ENCODE peak calls at places on chromosome 5, in seven cellular contexts. S is A549, C is IMR-90, O is K562, L is tibial nerve, W is stomach, A is right lobe of liver. H is an unnamed sample.

GRCh38 chr5:76874088-76874581 is 24.3 kb downstream of the S100Z start:
- DNase-seq in S (no peak), C (no peak), O (peak), L (no peak), W (no peak), A (no peak), H (no peak)

GRCh38 chr5:54774281-54775171 is 210.9 kb downstream of the ESM1 start:
- DNase-seq in S (no peak), C (no peak), O (peak), L (peak), W (peak), A (no peak), H (peak)

GRCh38 chr5:73691301-73691700 is 65.3 kb downstream of the ARHGEF28 start:
- DNase-seq in S (no peak), C (peak), O (no peak), L (no peak), W (no peak), A (no peak), H (no peak)

GRCh38 chr5:3639175-3639574 is 43.5 kb downstream of the IRX1 start:
- DNase-seq in S (no peak), C (no peak), O (no peak), L (no peak), W (no peak), A (no peak), H (no peak)

GRCh38 chr5:91469517-91470165 is 86.5 kb upstream of the ARRDC3 start:
- DNase-seq in S (no peak), C (no peak), O (peak), L (peak), W (no peak), A (no peak), H (no peak)

GRCh38 chr5:7976411-7977190 is 107.7 kb downstream of the MTRR start:
- DNase-seq in S (no peak), C (peak), O (no peak), L (no peak), W (no peak), A (no peak), H (no peak)

GRCh38 chr5:93431255-93431654 is 149.8 kb downstream of the NR2F1-AS1 start:
- DNase-seq in S (no peak), C (peak), O (no peak), L (no peak), W (no peak), A (no peak), H (no peak)

GRCh38 chr5:97547999-97548797 is 365.2 kb upstream of the RIOK2 start:
- DNase-seq in S (no peak), C (no peak), O (no peak), L (no peak), W (no peak), A (no peak), H (no peak)

GRCh38 chr5:37717613-37718431 is 122.0 kb downstream of the GDNF start:
- DNase-seq in S (peak), C (peak), O (peak), L (no peak), W (peak), A (no peak), H (no peak)

GRCh38 chr5:96857924-96858323 is 18.4 kb upstream of the ERAP2 start:
- DNase-seq in S (no peak), C (no peak), O (no peak), L (no peak), W (no peak), A (no peak), H (no peak)

GRCh38 chr5:169300468-169301385 is at the start of gene SLIT3:
- DNase-seq in S (peak), C (peak), O (no peak), L (peak), W (peak), A (no peak), H (no peak)

GRCh38 chr5:52491071-52491828 is 296.5 kb upstream of the ITGA1 start:
- DNase-seq in S (no peak), C (no peak), O (no peak), L (no peak), W (no peak), A (no peak), H (no peak)

GRCh38 chr5:5419291-5420210 is 2.9 kb upstream of the ICE1 start:
- DNase-seq in S (peak), C (peak), O (peak), L (no peak), W (no peak), A (no peak), H (peak)

GRCh38 chr5:29614202-29614601 is 1579.3 kb upstream of the CDH6 start:
- DNase-seq in S (no peak), C (no peak), O (no peak), L (no peak), W (no peak), A (no peak), H (no peak)

GRCh38 chr5:170484847-170485605 is 18.8 kb upstream of the KCNIP1 start:
- DNase-seq in S (no peak), C (no peak), O (no peak), L (no peak), W (no peak), A (no peak), H (no peak)

GRCh38 chr5:151924564-151925395 is at the start of gene GLRA1:
- DNase-seq in S (peak), C (peak), O (peak), L (peak), W (peak), A (peak), H (peak)

GRCh38 chr5:168844566-168845296 is 265.6 kb upstream of the PANK3 start:
- DNase-seq in S (no peak), C (no peak), O (no peak), L (no peak), W (no peak), A (no peak), H (no peak)

GRCh38 chr5:172659909-172660628 is 19.0 kb downstream of the NEURL1B start:
- DNase-seq in S (peak), C (peak), O (no peak), L (peak), W (peak), A (peak), H (no peak)

GRCh38 chr5:89597878-89598277 is 714.9 kb upstream of the MEF2C start:
- DNase-seq in S (no peak), C (no peak), O (no peak), L (no peak), W (no peak), A (no peak), H (no peak)

GRCh38 chr5:32710335-32710858 is 724 bp upstream of the NPR3 start:
- DNase-seq in S (peak), C (no peak), O (no peak), L (no peak), W (no peak), A (peak), H (peak)

GRCh38 chr5:113749334-113749733 is 235.8 kb downstream of the YTHDC2 start:
- DNase-seq in S (no peak), C (no peak), O (no peak), L (no peak), W (no peak), A (no peak), H (no peak)

GRCh38 chr5:114192108-114192507 is 169.8 kb upstream of the KCNN2 start:
- DNase-seq in S (no peak), C (peak), O (no peak), L (no peak), W (no peak), A (no peak), H (no peak)

GRCh38 chr5:52989781-52990530 is 804 bp downstream of the ITGA2 start:
- DNase-seq in S (no peak), C (peak), O (no peak), L (peak), W (peak), A (peak), H (no peak)

GRCh38 chr5:50888754-50889153 is 222.3 kb downstream of the PARP8 start:
- DNase-seq in S (no peak), C (no peak), O (no peak), L (no peak), W (no peak), A (no peak), H (no peak)

GRCh38 chr5:167577616-167578015 is 713.8 kb upstream of the WWC1 start:
- DNase-seq in S (no peak), C (no peak), O (no peak), L (no peak), W (no peak), A (no peak), H (no peak)

GRCh38 chr5:40073927-40074326 is 605.8 kb upstream of the PTGER4 start:
- DNase-seq in S (no peak), C (no peak), O (no peak), L (no peak), W (no peak), A (no peak), H (no peak)

GRCh38 chr5:68114641-68115040 is 100.9 kb upstream of the PIK3R1 start:
- DNase-seq in S (no peak), C (peak), O (no peak), L (no peak), W (no peak), A (no peak), H (peak)

GRCh38 chr5:56279291-56279690 is 46.2 kb upstream of the ANKRD55 start:
- DNase-seq in S (no peak), C (no peak), O (no peak), L (no peak), W (no peak), A (no peak), H (no peak)

GRCh38 chr5:37198842-37199241 is 50.3 kb downstream of the CPLANE1 start:
- DNase-seq in S (no peak), C (peak), O (no peak), L (no peak), W (no peak), A (no peak), H (no peak)

GRCh38 chr5:53256746-53257145 is 147.2 kb upstream of the MOCS2 start:
- DNase-seq in S (no peak), C (peak), O (peak), L (no peak), W (no peak), A (no peak), H (no peak)

GRCh38 chr5:67003906-67004729 is 192.5 kb downstream of the CD180 start:
- DNase-seq in S (peak), C (peak), O (peak), L (peak), W (peak), A (peak), H (peak)
- TF ChIP-seq POLR2A in S (peak), C (peak), O (peak), L (peak), W (no peak), A (peak), H (peak)

DNA sequence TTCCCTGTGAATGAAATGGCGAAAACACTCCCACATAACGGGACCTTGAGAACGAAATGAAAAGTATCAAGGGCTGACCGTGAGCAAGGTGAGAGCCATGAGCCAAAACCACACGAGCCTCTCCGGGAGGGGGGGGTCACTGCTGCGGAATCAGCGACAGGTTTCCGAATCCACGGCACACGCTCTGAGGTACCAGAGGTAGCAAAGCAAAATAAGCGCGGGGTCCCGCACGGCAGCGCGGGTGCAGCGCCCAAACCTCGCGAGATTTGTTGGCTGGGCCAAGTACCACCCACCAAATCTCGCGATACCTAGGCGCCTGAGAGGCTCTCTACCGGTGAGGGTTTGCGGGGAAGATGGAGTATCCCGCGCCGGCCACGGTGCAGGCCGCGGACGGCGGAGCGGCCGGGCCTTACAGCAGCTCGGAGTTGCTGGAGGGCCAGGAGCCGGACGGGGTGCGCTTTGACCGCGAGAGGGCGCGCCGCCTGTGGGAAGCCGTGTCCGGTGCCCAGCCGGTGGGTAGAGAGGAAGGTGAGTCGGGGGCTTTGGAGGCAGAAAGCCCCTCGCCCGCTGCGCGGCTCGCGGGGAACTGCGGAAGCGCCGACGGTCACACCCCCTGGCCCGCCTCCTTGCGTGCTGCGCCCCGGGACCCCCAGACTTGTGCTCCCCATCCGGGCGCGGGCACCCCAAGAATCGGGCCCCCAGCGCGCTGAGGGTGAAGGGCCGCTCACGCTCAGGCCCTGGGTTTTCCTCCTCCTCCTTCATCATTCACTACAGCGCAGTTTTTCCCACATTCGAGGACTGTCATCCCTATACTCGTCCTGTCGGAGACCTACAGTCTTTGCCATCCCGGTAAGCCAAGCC is at the start of gene ZNF346:
- DNase-seq in S (peak), C (peak), O (peak), L (peak), W (peak), A (peak), H (peak)
- TF ChIP-seq POLR2A in S (peak), C (peak), O (peak), L (peak), W (no peak), A (peak), H (peak)

DNA sequence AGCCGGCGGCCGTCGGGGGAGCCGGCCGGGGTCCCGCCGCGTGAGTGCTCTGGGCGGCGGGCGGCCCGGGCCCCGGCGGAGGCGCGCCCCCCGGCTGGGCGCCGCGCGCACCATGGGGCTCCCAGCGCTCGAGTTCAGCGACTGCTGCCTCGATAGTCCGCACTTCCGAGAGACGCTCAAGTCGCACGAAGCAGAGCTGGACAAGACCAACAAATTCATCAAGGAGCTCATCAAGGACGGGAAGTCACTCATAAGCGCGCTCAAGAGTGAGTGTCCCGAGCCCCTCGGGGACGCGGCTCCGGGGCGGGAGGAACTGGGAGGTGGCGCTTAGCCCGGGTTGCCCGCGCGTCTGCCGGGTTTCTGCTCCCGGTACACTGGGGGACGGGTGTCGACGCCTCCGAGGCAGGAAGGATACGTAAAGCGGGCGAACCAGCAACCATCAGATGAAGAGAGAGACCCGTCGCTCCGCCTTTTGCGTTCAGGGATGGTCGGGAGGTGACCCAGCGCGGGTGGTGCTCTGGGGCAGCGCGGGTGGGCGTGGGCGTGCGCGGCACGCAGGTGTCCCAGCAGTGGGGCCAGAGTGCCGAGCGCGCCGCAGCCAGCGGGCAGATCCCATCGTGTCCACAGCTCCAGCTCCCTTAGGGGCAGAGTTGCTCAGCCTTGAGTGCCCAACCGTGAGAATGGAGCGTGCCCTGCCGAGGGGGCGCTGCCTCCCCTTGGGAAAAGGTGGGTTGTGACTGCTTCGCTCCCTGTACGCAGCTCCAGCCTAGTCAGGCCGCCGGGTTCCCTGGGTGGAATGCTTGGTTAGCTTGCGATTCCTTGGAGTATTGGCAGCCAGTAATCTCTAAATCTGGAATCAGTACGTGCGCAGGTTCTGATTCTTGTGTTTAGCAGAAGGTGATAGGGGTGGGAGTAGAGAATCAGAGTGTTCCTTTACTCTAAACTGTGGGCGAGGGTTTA is 753 bp downstream of the ARHGAP26 start:
- DNase-seq in S (peak), C (no peak), O (peak), L (peak), W (peak), A (peak), H (peak)
- TF ChIP-seq POLR2A in S (no peak), C (no peak), O (no peak), L (no peak), W (no peak), A (no peak), H (no peak)

DNA sequence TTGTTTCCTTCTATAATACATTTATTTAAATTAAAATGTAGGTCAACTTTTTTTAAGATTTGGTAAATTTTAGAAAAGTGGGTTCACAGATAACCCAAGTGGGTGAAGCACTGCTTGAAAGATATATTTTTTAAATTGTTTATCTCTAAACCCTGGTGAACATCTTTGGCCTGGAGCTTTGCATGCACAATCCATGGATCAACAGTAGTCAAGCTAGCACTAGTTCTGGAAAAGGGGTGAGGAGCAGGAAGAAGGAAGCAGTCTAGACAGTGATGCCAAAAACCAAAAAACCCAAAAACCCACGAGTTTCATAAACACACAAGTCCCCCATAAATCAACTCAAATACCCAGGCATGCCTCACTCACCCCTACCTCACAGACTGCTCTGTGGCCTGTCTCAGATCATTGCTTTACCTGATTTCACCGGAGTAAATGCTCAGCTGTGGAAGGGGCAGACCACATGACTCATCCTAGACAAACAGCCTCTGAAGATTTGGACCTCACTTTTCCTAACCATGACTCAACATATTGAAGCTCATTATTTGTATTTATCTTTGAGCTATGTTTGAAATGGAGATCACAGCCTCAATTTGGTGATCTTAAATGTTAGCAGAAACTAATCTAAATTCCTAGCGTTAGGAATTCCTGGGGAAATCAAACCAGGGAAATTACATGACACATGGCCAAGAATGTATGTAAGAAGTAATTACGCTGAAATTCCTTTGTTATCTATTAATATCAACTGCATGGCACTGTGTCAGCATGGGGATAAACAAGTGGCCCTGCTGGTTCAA is 149.6 kb downstream of the ZNF608 start:
- DNase-seq in S (peak), C (peak), O (peak), L (no peak), W (no peak), A (no peak), H (no peak)
- TF ChIP-seq POLR2A in S (no peak), C (no peak), O (no peak), L (no peak), W (no peak), A (no peak), H (no peak)

GRCh38 chr5:10633271-10634049 is 69.6 kb downstream of the ANKRD33B start:
- DNase-seq in S (no peak), C (no peak), O (no peak), L (no peak), W (no peak), A (no peak), H (no peak)
- TF ChIP-seq POLR2A in S (no peak), C (no peak), O (no peak), L (no peak), W (no peak), A (no peak), H (no peak)

GRCh38 chr5:134226441-134227192 is 744 bp upstream of the PPP2CA start:
- DNase-seq in S (peak), C (peak), O (no peak), L (peak), W (peak), A (no peak), H (peak)
- TF ChIP-seq POLR2A in S (peak), C (no peak), O (peak), L (no peak), W (no peak), A (peak), H (peak)

GRCh38 chr5:75338408-75338807 is 1.4 kb downstream of the HMGCR start:
- DNase-seq in S (no peak), C (no peak), O (no peak), L (no peak), W (no peak), A (no peak), H (peak)

GRCh38 chr5:75335952-75336624 is 932 bp upstream of the HMGCR start:
- DNase-seq in S (peak), C (peak), O (peak), L (peak), W (no peak), A (no peak), H (no peak)

GRCh38 chr5:75337366-75338021 is 474 bp downstream of the HMGCR start:
- DNase-seq in S (peak), C (no peak), O (peak), L (peak), W (peak), A (peak), H (peak)

GRCh38 chr5:75335486-75335885 is 1.5 kb upstream of the HMGCR start:
- DNase-seq in S (no peak), C (no peak), O (no peak), L (no peak), W (no peak), A (no peak), H (no peak)

DNA sequence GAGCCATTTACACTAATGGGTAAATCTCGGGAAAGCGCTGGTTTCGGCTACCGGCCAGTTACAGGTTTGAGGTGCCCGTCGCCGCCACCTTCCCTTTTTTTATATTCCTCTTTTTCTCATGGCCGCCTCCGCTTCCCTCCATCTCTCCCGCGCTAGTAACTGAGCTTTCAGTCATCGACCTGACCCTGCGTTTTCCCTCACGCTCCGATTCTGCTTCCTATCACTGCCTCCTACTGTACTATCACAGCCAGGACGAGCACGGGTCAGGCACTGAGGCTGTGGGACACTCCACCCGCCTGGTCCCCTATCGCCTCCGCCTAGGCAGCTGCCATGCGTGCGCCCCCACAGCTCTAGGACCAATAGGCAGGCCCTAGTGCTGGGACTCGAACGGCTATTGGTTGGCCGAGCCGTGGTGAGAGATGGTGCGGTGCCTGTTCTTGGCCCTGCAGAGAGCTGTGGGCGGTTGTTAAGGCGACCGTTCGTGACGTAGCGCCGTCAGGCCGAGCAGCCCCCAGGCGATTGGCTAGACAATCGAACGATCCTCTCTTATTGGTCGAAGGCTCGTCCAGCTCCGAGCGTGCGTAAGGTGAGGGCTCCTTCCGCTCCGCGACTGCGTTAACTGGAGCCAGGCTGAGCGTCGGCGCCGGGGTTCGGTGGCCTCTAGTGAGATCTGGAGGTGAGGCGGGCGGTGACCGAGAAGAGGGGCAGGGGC is at the start of gene HMGCR:
- DNase-seq in S (peak), C (peak), O (peak), L (peak), W (peak), A (peak), H (peak)
- TF ChIP-seq POLR2A in S (peak), C (peak), O (peak), L (peak), W (no peak), A (peak), H (peak)

GRCh38 chr5:136166909-136167308 is 26.1 kb downstream of the SMIM32 start:
- DNase-seq in S (no peak), C (no peak), O (no peak), L (no peak), W (no peak), A (no peak), H (no peak)
- TF ChIP-seq POLR2A in S (no peak), C (no peak), O (no peak), L (no peak), W (no peak), A (no peak), H (no peak)